ENCODE peak calls at places on chromosomes 11 and 22, in nine cellular contexts. U is epithelial cell of esophagus; I is tibial nerve; L is cardiac fibroblast; C is activated CD8-positive, alpha-beta T cell treated with anti-CD3 and anti-CD28 coated beads for 36 hours; F is neural crest cell; W is prostate gland; G is AG10803; V is HFF-Myc. J is an unnamed sample.

GRCh38 chr11:21396351-21397008 is 727.1 kb downstream of the NELL1 start:
- DNase-seq in U (peak; percentile 1), I (no peak), L (no peak), C (no peak), F (no peak), W (no peak), G (no peak), V (no peak), J (no peak)

GRCh38 chr22:37368058-37368457 is 59.2 kb downstream of the ELFN2 start:
- DNase-seq in U (no peak), I (no peak), L (no peak), C (no peak), F (no peak), W (no peak), G (no peak), V (no peak), J (no peak)

GRCh38 chr11:90134420-90135003 is at the start of gene NAALAD2:
- DNase-seq in U (peak; percentile 16), I (peak; percentile 24), L (peak; percentile 38), C (peak; percentile 8), F (peak; percentile 63), W (peak; percentile 5), G (peak; percentile 28), V (no peak), J (peak; percentile 6)

GRCh38 chr11:102143867-102144266 is 33.6 kb downstream of the YAP1 start:
- DNase-seq in U (no peak), I (no peak), L (no peak), C (no peak), F (no peak), W (no peak), G (no peak), V (no peak), J (no peak)

GRCh38 chr11:111975076-111975806 is 38.1 kb downstream of the DIXDC1 start:
- DNase-seq in U (no peak), I (no peak), L (no peak), C (no peak), F (no peak), W (no peak), G (no peak), V (no peak), J (no peak)

GRCh38 chr11:12890476-12890875 is 118.6 kb upstream of the RASSF10 start:
- DNase-seq in U (no peak), I (no peak), L (no peak), C (no peak), F (no peak), W (no peak), G (peak; percentile 62), V (no peak), J (no peak)

GRCh38 chr11:130457909-130458729 is 9.7 kb downstream of the ADAMTS15 start:
- DNase-seq in U (peak; percentile 61), I (no peak), L (no peak), C (no peak), F (no peak), W (peak; percentile 22), G (peak; percentile 55), V (no peak), J (no peak)

GRCh38 chr11:13388741-13389140 is 74.3 kb downstream of the BTBD10 start:
- DNase-seq in U (no peak), I (no peak), L (no peak), C (no peak), F (no peak), W (no peak), G (peak; percentile 9), V (no peak), J (no peak)

GRCh38 chr22:26391623-26392022 is 37.4 kb upstream of the ASPHD2 start:
- DNase-seq in U (no peak), I (no peak), L (no peak), C (no peak), F (no peak), W (no peak), G (no peak), V (no peak), J (no peak)

GRCh38 chr22:26389125-26389524 is 39.9 kb upstream of the ASPHD2 start:
- DNase-seq in U (no peak), I (no peak), L (no peak), C (no peak), F (no peak), W (no peak), G (no peak), V (no peak), J (no peak)

GRCh38 chr22:26395926-26396325 is 33.1 kb upstream of the ASPHD2 start:
- DNase-seq in U (no peak), I (no peak), L (no peak), C (no peak), F (no peak), W (no peak), G (no peak), V (no peak), J (no peak)

GRCh38 chr22:26394787-26395186 is 34.3 kb upstream of the ASPHD2 start:
- DNase-seq in U (no peak), I (no peak), L (no peak), C (no peak), F (no peak), W (no peak), G (no peak), V (no peak), J (no peak)

DNA sequence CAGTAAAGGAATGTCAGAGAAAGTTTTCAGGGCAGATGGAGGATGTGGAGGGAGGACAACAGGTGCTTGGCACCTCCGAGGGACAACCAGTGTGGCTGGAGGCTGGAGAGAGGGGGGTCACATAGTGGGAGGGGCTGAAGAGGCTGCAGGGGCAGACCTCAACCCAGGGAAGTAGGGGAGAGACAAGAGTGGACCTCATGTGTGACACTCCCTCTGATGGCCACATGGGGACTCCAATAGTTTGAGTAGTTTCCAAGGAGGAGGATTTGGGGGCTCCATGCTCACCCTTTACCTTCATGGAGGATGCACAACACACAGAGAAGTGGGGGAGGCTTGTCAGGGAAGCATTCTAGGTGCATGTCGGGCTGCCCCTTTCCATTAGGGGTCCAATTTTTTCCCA is 35.1 kb upstream of the ASPHD2 start:
- DNase-seq in U (no peak), I (no peak), L (no peak), C (no peak), F (no peak), W (no peak), G (no peak), V (no peak), J (no peak)
- TF ChIP-seq CTCF in U (peak; percentile 6), I (no peak), L (peak; percentile 20), C (peak; percentile 20), F (no peak), W (no peak), G (no peak), V (no peak), J (no peak)

GRCh38 chr11:76808996-76809395 is 25.8 kb downstream of the TSKU start:
- DNase-seq in U (no peak), I (no peak), L (no peak), C (no peak), F (no peak), W (no peak), G (no peak), V (no peak), J (no peak)

GRCh38 chr11:76806131-76806530 is 23.0 kb downstream of the TSKU start:
- DNase-seq in U (no peak), I (no peak), L (no peak), C (no peak), F (no peak), W (no peak), G (no peak), V (no peak), J (no peak)

GRCh38 chr11:76808158-76808557 is 25.0 kb downstream of the TSKU start:
- DNase-seq in U (no peak), I (no peak), L (no peak), C (no peak), F (no peak), W (no peak), G (no peak), V (no peak), J (no peak)

GRCh38 chr11:76806608-76807205 is 23.6 kb downstream of the TSKU start:
- DNase-seq in U (no peak), I (no peak), L (no peak), C (no peak), F (no peak), W (no peak), G (no peak), V (no peak), J (no peak)

DNA sequence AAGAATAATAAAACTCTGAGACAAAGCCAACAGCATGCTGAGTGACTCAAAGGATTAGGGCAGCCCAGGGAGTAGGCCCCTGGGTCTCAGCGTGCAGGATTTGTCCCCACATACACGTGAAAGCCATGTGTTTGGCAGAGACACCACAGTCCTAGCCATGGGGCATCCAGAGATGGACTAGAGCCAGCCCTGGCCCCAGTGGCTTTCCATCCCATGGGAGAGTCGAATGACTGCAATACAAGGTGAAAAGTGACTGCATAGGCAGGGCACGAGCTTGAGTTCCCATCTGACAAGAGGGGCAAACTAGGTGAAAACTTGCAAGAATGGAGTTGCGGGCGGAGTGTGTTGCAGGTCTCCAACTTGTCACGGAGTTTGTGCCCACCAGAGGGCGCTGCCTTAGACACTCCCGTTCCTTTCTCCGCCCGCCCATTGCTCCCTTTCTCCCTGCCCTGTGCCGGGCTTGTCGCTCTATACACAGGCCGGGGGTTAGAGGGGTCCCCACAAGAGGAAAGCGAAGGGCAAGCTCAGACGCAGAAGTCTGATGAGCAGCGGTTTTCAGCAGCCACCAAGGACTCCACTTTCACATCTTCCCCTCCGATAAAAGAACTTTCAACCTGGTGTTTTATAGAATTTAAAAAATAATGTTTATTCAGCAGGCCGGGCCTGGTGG is 24.2 kb downstream of the TSKU start:
- DNase-seq in U (peak; percentile 80), I (peak; percentile 92), L (peak; percentile 86), C (peak; percentile 91), F (peak; percentile 96), W (peak; percentile 88), G (peak; percentile 81), V (peak; percentile 95), J (peak; percentile 80)
- TF ChIP-seq CTCF in U (peak; percentile 71), I (peak; percentile 71), L (peak; percentile 80), C (peak; percentile 76), F (peak; percentile 85), W (peak; percentile 74), G (peak; percentile 73), V (peak; percentile 84), J (peak; percentile 61)

GRCh38 chr11:35253237-35253636 is 114.3 kb downstream of the CD44 start:
- DNase-seq in U (no peak), I (no peak), L (no peak), C (no peak), F (no peak), W (no peak), G (peak; percentile 89), V (no peak), J (no peak)
- TF ChIP-seq CTCF in U (no peak), I (no peak), L (no peak), C (no peak), F (no peak), W (no peak), G (no peak), V (no peak), J (no peak)

GRCh38 chr11:45144126-45145082 is 2.0 kb upstream of the PRDM11 start:
- DNase-seq in U (no peak), I (no peak), L (no peak), C (no peak), F (no peak), W (no peak), G (no peak), V (no peak), J (no peak)

GRCh38 chr11:45146072-45147016 is at the start of gene PRDM11:
- DNase-seq in U (peak; percentile 80), I (no peak), L (peak; percentile 77), C (peak; percentile 57), F (peak; percentile 46), W (peak; percentile 47), G (peak; percentile 82), V (no peak), J (peak; percentile 68)

GRCh38 chr11:45147017-45147728 is 734 bp downstream of the PRDM11 start:
- DNase-seq in U (peak; percentile 96), I (peak; percentile 92), L (peak; percentile 95), C (peak; percentile 94), F (peak; percentile 92), W (peak; percentile 95), G (peak; percentile 97), V (peak; percentile 69), J (peak; percentile 99)

GRCh38 chr11:45145083-45145420 is 1.4 kb upstream of the PRDM11 start:
- DNase-seq in U (no peak), I (no peak), L (no peak), C (no peak), F (no peak), W (no peak), G (no peak), V (no peak), J (no peak)

DNA sequence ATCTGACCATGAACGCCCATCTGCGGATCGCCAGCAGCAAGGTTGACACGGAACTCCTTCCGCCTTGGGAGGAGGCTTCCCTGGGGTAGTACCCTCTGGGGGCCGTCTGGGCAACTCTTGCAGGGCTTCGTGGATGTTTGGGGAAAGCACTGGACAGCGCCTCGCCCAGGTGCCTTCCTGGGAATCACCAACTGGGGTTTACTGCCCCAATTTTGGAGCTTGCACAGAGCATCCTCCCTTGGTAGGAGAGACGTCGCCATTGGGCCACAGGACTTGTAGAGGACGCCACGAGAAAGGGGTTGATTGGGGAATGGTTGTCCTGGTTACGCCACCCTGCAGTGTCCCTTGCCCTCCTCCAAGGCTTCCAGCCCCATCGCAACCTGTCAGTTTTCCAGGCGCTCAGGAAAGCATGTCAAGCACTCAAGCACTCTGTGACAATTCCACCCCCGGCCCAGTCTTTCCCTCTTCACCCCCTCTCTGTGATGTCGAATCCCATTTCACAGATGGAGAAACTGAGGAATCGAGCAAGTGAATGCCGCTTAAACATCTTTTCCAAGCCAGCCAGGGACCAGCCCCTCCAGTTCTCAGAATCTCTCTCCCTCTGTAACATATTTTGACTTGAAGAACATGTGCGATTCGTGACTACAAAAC is 893 bp upstream of the PRDM11 start:
- DNase-seq in U (no peak), I (no peak), L (peak; percentile 46), C (peak; percentile 24), F (no peak), W (no peak), G (peak; percentile 54), V (no peak), J (peak; percentile 26)
- TF ChIP-seq CTCF in U (no peak), I (no peak), L (no peak), C (no peak), F (no peak), W (no peak), G (no peak), V (no peak), J (no peak)

J was measured in GM13976.